ENCODE peak calls at places on chromosomes 6 and 20, in six cellular contexts. O, N, K, P, V and Y are unnamed samples.
A peak's percentile ranks its signal among the peaks of the same experiment; 100 is the strongest.

GRCh38 chr6:148223424-148223842 is 119.2 kb upstream of the SASH1 start:
- DNase-seq in O (no peak), N (no peak), K (no peak), P (no peak), V (no peak), Y (peak; percentile 51)

GRCh38 chr20:10366898-10367419 is 67.1 kb downstream of the MKKS start:
- DNase-seq in O (no peak), N (no peak), K (no peak), P (no peak), V (no peak), Y (no peak)

GRCh38 chr20:38927902-38928578 is 1.8 kb downstream of the FAM83D start:
- DNase-seq in O (no peak), N (no peak), K (no peak), P (no peak), V (no peak), Y (no peak)

GRCh38 chr6:160930547-160931377 is 60.8 kb upstream of the MAP3K4 start:
- DNase-seq in O (peak; percentile 7), N (peak; percentile 85), K (peak; percentile 49), P (peak; percentile 21), V (peak; percentile 79), Y (peak; percentile 5)

GRCh38 chr6:139764498-139764986 is 390.1 kb upstream of the CITED2 start:
- DNase-seq in O (no peak), N (no peak), K (no peak), P (no peak), V (no peak), Y (peak; percentile 98)

GRCh38 chr6:21595265-21595950 is 1.9 kb downstream of the SOX4 start:
- DNase-seq in O (peak; percentile 29), N (peak; percentile 55), K (peak; percentile 33), P (peak; percentile 53), V (peak; percentile 65), Y (no peak)

GRCh38 chr6:81476881-81477280 is 275.6 kb downstream of the TENT5A start:
- DNase-seq in O (no peak), N (no peak), K (no peak), P (no peak), V (no peak), Y (no peak)

GRCh38 chr6:10745116-10745515 is 2.5 kb upstream of the TMEM14B start:
- DNase-seq in O (no peak), N (no peak), K (no peak), P (no peak), V (no peak), Y (no peak)

GRCh38 chr20:38764563-38765355 is 16.5 kb downstream of the ACTR5 start:
- DNase-seq in O (no peak), N (no peak), K (no peak), P (no peak), V (no peak), Y (peak; percentile 60)

GRCh38 chr20:38166707-38167233 is 1.7 kb upstream of the TGM2 start:
- DNase-seq in O (no peak), N (no peak), K (no peak), P (no peak), V (no peak), Y (no peak)

GRCh38 chr6:45432944-45433343 is 55.2 kb upstream of the SUPT3H start:
- DNase-seq in O (no peak), N (no peak), K (no peak), P (no peak), V (no peak), Y (no peak)

GRCh38 chr20:62303049-62303326 is 191 bp downstream of the ADRM1 start:
- DNase-seq in O (no peak), N (no peak), K (no peak), P (no peak), V (no peak), Y (no peak)

GRCh38 chr6:112683926-112684325 is 336.8 kb downstream of the RFPL4B start:
- DNase-seq in O (no peak), N (no peak), K (no peak), P (no peak), V (no peak), Y (peak; percentile 47)